ENCODE peak calls at places on chromosomes 6 and 20, in nine cellular contexts. One of them, this sample, is unnamed.

GRCh38 chr6:137102050-137102848 is 57.5 kb upstream of the IL20RA start:
- DNase-seq in KG1: no peak
- DNase-seq in kidney epithelial cell: no peak
- DNase-seq in AML-193: no peak
- DNase-seq in CD8-positive, alpha-beta memory T cell: no peak
- DNase-seq in MM.1S: peak
- DNase-seq in A549: no peak
- DNase-seq in adrenal gland: no peak
- DNase-seq in fibroblast of the aortic adventitia: no peak
- DNase-seq in this sample: no peak

GRCh38 chr20:34049897-34050695 is 56.4 kb downstream of the RALY start:
- DNase-seq in MM.1S: peak
- DNase-seq in AML-193: no peak
- DNase-seq in CD8-positive, alpha-beta memory T cell: no peak
- DNase-seq in A549: no peak
- DNase-seq in KG1: no peak
- DNase-seq in adrenal gland: no peak
- DNase-seq in fibroblast of the aortic adventitia: no peak
- DNase-seq in kidney epithelial cell: no peak
- DNase-seq in this sample: no peak

GRCh38 chr20:17377222-17377621 is 150.4 kb downstream of the PCSK2 start:
- DNase-seq in fibroblast of the aortic adventitia: no peak
- DNase-seq in KG1: no peak
- DNase-seq in A549: no peak
- DNase-seq in kidney epithelial cell: no peak
- DNase-seq in AML-193: no peak
- DNase-seq in adrenal gland: no peak
- DNase-seq in MM.1S: peak
- DNase-seq in CD8-positive, alpha-beta memory T cell: no peak
- DNase-seq in this sample: no peak

GRCh38 chr6:87139236-87139635 is 16.1 kb upstream of the ZNF292 start:
- DNase-seq in AML-193: peak
- DNase-seq in MM.1S: peak
- DNase-seq in A549: peak
- DNase-seq in kidney epithelial cell: no peak
- DNase-seq in fibroblast of the aortic adventitia: peak
- DNase-seq in adrenal gland: no peak
- DNase-seq in KG1: no peak
- DNase-seq in CD8-positive, alpha-beta memory T cell: peak
- DNase-seq in this sample: no peak

GRCh38 chr20:62508641-62509051 is 32.9 kb upstream of the GATA5 start:
- DNase-seq in KG1: no peak
- DNase-seq in A549: peak
- DNase-seq in CD8-positive, alpha-beta memory T cell: no peak
- DNase-seq in kidney epithelial cell: no peak
- DNase-seq in adrenal gland: no peak
- DNase-seq in AML-193: no peak
- DNase-seq in fibroblast of the aortic adventitia: no peak
- DNase-seq in MM.1S: no peak
- DNase-seq in this sample: peak

GRCh38 chr6:129701721-129702455 is 8.1 kb downstream of the ARHGAP18 start:
- DNase-seq in adrenal gland: no peak
- DNase-seq in kidney epithelial cell: no peak
- DNase-seq in KG1: no peak
- DNase-seq in fibroblast of the aortic adventitia: peak
- DNase-seq in MM.1S: no peak
- DNase-seq in CD8-positive, alpha-beta memory T cell: no peak
- DNase-seq in A549: no peak
- DNase-seq in AML-193: no peak
- DNase-seq in this sample: no peak

GRCh38 chr6:5249451-5250122 is 11.2 kb downstream of the LYRM4 start:
- DNase-seq in KG1: no peak
- DNase-seq in MM.1S: no peak
- DNase-seq in fibroblast of the aortic adventitia: peak
- DNase-seq in AML-193: no peak
- DNase-seq in CD8-positive, alpha-beta memory T cell: no peak
- DNase-seq in adrenal gland: no peak
- DNase-seq in kidney epithelial cell: no peak
- DNase-seq in A549: no peak
- DNase-seq in this sample: no peak

GRCh38 chr6:159989882-159990480 is 21.1 kb downstream of the IGF2R start:
- DNase-seq in adrenal gland: no peak
- DNase-seq in A549: no peak
- DNase-seq in fibroblast of the aortic adventitia: peak
- DNase-seq in KG1: no peak
- DNase-seq in AML-193: peak
- DNase-seq in kidney epithelial cell: no peak
- DNase-seq in MM.1S: no peak
- DNase-seq in CD8-positive, alpha-beta memory T cell: no peak
- DNase-seq in this sample: no peak

GRCh38 chr6:72286911-72287311 is 335.0 kb upstream of the KCNQ5 start:
- DNase-seq in KG1: no peak
- DNase-seq in kidney epithelial cell: no peak
- DNase-seq in CD8-positive, alpha-beta memory T cell: no peak
- DNase-seq in fibroblast of the aortic adventitia: peak
- DNase-seq in adrenal gland: no peak
- DNase-seq in MM.1S: no peak
- DNase-seq in A549: no peak
- DNase-seq in AML-193: no peak
- DNase-seq in this sample: no peak

GRCh38 chr20:19015890-19016465 is 196.5 kb upstream of the SLC24A3 start:
- DNase-seq in KG1: no peak
- DNase-seq in CD8-positive, alpha-beta memory T cell: no peak
- DNase-seq in adrenal gland: no peak
- DNase-seq in fibroblast of the aortic adventitia: no peak
- DNase-seq in AML-193: no peak
- DNase-seq in A549: no peak
- DNase-seq in MM.1S: no peak
- DNase-seq in kidney epithelial cell: no peak
- DNase-seq in this sample: no peak

GRCh38 chr6:166952567-166953464 is 3.5 kb downstream of the RNASET2 start:
- DNase-seq in KG1: no peak
- DNase-seq in CD8-positive, alpha-beta memory T cell: no peak
- DNase-seq in AML-193: no peak
- DNase-seq in adrenal gland: no peak
- DNase-seq in MM.1S: no peak
- DNase-seq in fibroblast of the aortic adventitia: no peak
- DNase-seq in A549: no peak
- DNase-seq in kidney epithelial cell: no peak
- DNase-seq in this sample: no peak

GRCh38 chr6:134740473-134741192 is 209.3 kb downstream of the ALDH8A1 start:
- DNase-seq in CD8-positive, alpha-beta memory T cell: no peak
- DNase-seq in kidney epithelial cell: no peak
- DNase-seq in fibroblast of the aortic adventitia: peak
- DNase-seq in KG1: no peak
- DNase-seq in AML-193: no peak
- DNase-seq in A549: peak
- DNase-seq in MM.1S: no peak
- DNase-seq in adrenal gland: no peak
- DNase-seq in this sample: no peak

GRCh38 chr20:61866165-61866564 is 199.5 kb downstream of the TAF4 start:
- DNase-seq in kidney epithelial cell: no peak
- DNase-seq in A549: no peak
- DNase-seq in AML-193: no peak
- DNase-seq in fibroblast of the aortic adventitia: no peak
- DNase-seq in adrenal gland: no peak
- DNase-seq in KG1: no peak
- DNase-seq in CD8-positive, alpha-beta memory T cell: no peak
- DNase-seq in MM.1S: no peak
- DNase-seq in this sample: no peak

GRCh38 chr20:44089987-44090674 is 96.9 kb downstream of the JPH2 start:
- DNase-seq in adrenal gland: peak
- DNase-seq in fibroblast of the aortic adventitia: peak
- DNase-seq in MM.1S: peak
- DNase-seq in kidney epithelial cell: no peak
- DNase-seq in CD8-positive, alpha-beta memory T cell: no peak
- DNase-seq in AML-193: no peak
- DNase-seq in KG1: no peak
- DNase-seq in A549: peak
- DNase-seq in this sample: peak

GRCh38 chr6:105136433-105137350 is 43.1 kb downstream of the POPDC3 start:
- DNase-seq in KG1: no peak
- DNase-seq in AML-193: no peak
- DNase-seq in fibroblast of the aortic adventitia: peak
- DNase-seq in MM.1S: peak
- DNase-seq in kidney epithelial cell: no peak
- DNase-seq in A549: peak
- DNase-seq in adrenal gland: peak
- DNase-seq in CD8-positive, alpha-beta memory T cell: peak
- DNase-seq in this sample: peak

This sample was measured in gastrocnemius medialis.